ENCODE peak calls at places on chromosome 5, in ten cellular contexts. One of them, this sample, is unnamed.
A peak's percentile ranks its signal among the peaks of the same experiment; 100 is the strongest.

GRCh38 chr5:118965913-118966312 is 22.4 kb downstream of the DTWD2 start:
- DNase-seq in HL-60: no peak
- DNase-seq in fibroblast of pulmonary artery: no peak
- DNase-seq in cardiac muscle cell: no peak
- DNase-seq in SK-N-SH: no peak
- DNase-seq in upper lobe of right lung: no peak
- DNase-seq in A673: no peak
- DNase-seq in pancreas: no peak
- DNase-seq in OCI-LY7: no peak
- DNase-seq in endodermal cell: no peak
- DNase-seq in this sample: no peak

GRCh38 chr5:17343675-17344074 is 126.2 kb downstream of the BASP1 start:
- DNase-seq in HL-60: no peak
- DNase-seq in fibroblast of pulmonary artery: peak; percentile 86
- DNase-seq in cardiac muscle cell: no peak
- DNase-seq in SK-N-SH: no peak
- DNase-seq in upper lobe of right lung: no peak
- DNase-seq in A673: peak; percentile 69
- DNase-seq in pancreas: no peak
- DNase-seq in OCI-LY7: no peak
- DNase-seq in endodermal cell: no peak
- DNase-seq in this sample: peak; percentile 62

GRCh38 chr5:112983307-112983811 is 6.8 kb downstream of the DCP2 start:
- DNase-seq in HL-60: no peak
- DNase-seq in fibroblast of pulmonary artery: no peak
- DNase-seq in cardiac muscle cell: no peak
- DNase-seq in SK-N-SH: no peak
- DNase-seq in upper lobe of right lung: no peak
- DNase-seq in A673: no peak
- DNase-seq in pancreas: no peak
- DNase-seq in OCI-LY7: no peak
- DNase-seq in endodermal cell: peak; percentile 12
- DNase-seq in this sample: no peak

GRCh38 chr5:76944638-76945037 is 8.2 kb upstream of the CRHBP start:
- DNase-seq in HL-60: no peak
- DNase-seq in fibroblast of pulmonary artery: no peak
- DNase-seq in cardiac muscle cell: no peak
- DNase-seq in SK-N-SH: no peak
- DNase-seq in upper lobe of right lung: no peak
- DNase-seq in A673: no peak
- DNase-seq in pancreas: no peak
- DNase-seq in OCI-LY7: no peak
- DNase-seq in endodermal cell: no peak
- DNase-seq in this sample: no peak

GRCh38 chr5:9233035-9233434 is 312.8 kb downstream of the SEMA5A start:
- DNase-seq in HL-60: no peak
- DNase-seq in fibroblast of pulmonary artery: no peak
- DNase-seq in cardiac muscle cell: no peak
- DNase-seq in SK-N-SH: no peak
- DNase-seq in upper lobe of right lung: no peak
- DNase-seq in A673: no peak
- DNase-seq in pancreas: no peak
- DNase-seq in OCI-LY7: no peak
- DNase-seq in endodermal cell: no peak
- DNase-seq in this sample: no peak

GRCh38 chr5:180079702-180080466 is 8.3 kb upstream of the RNF130 start:
- DNase-seq in HL-60: no peak
- DNase-seq in fibroblast of pulmonary artery: no peak
- DNase-seq in cardiac muscle cell: no peak
- DNase-seq in SK-N-SH: no peak
- DNase-seq in upper lobe of right lung: no peak
- DNase-seq in A673: no peak
- DNase-seq in pancreas: no peak
- DNase-seq in OCI-LY7: no peak
- DNase-seq in endodermal cell: no peak
- DNase-seq in this sample: no peak

GRCh38 chr5:126527892-126528291 is 67.1 kb downstream of the ALDH7A1 start:
- DNase-seq in HL-60: no peak
- DNase-seq in fibroblast of pulmonary artery: peak; percentile 35
- DNase-seq in cardiac muscle cell: no peak
- DNase-seq in SK-N-SH: no peak
- DNase-seq in upper lobe of right lung: no peak
- DNase-seq in A673: no peak
- DNase-seq in pancreas: no peak
- DNase-seq in OCI-LY7: no peak
- DNase-seq in endodermal cell: no peak
- DNase-seq in this sample: peak; percentile 81

GRCh38 chr5:73448072-73448432 is 525 bp downstream of the FOXD1 start:
- DNase-seq in HL-60: no peak
- DNase-seq in fibroblast of pulmonary artery: no peak
- DNase-seq in cardiac muscle cell: no peak
- DNase-seq in SK-N-SH: peak; percentile 57
- DNase-seq in upper lobe of right lung: no peak
- DNase-seq in A673: peak; percentile 33
- DNase-seq in pancreas: peak; percentile 76
- DNase-seq in OCI-LY7: peak; percentile 32
- DNase-seq in endodermal cell: peak; percentile 74
- DNase-seq in this sample: no peak

GRCh38 chr5:149284501-149284900 is 12.8 kb downstream of the AFAP1L1 start:
- DNase-seq in HL-60: no peak
- DNase-seq in fibroblast of pulmonary artery: peak; percentile 80
- DNase-seq in cardiac muscle cell: no peak
- DNase-seq in SK-N-SH: no peak
- DNase-seq in upper lobe of right lung: no peak
- DNase-seq in A673: peak; percentile 83
- DNase-seq in pancreas: no peak
- DNase-seq in OCI-LY7: no peak
- DNase-seq in endodermal cell: peak; percentile 67
- DNase-seq in this sample: no peak

GRCh38 chr5:141521244-141521781 is 32.4 kb downstream of the PCDHGC5 start:
- DNase-seq in HL-60: peak; percentile 67
- DNase-seq in fibroblast of pulmonary artery: peak; percentile 100
- DNase-seq in cardiac muscle cell: no peak
- DNase-seq in SK-N-SH: no peak
- DNase-seq in upper lobe of right lung: no peak
- DNase-seq in A673: peak; percentile 88
- DNase-seq in pancreas: no peak
- DNase-seq in OCI-LY7: no peak
- DNase-seq in endodermal cell: no peak
- DNase-seq in this sample: peak; percentile 96

GRCh38 chr5:67221487-67222242 is 25.1 kb upstream of the CD180 start:
- DNase-seq in HL-60: no peak
- DNase-seq in fibroblast of pulmonary artery: no peak
- DNase-seq in cardiac muscle cell: peak; percentile 71
- DNase-seq in SK-N-SH: no peak
- DNase-seq in upper lobe of right lung: no peak
- DNase-seq in A673: no peak
- DNase-seq in pancreas: no peak
- DNase-seq in OCI-LY7: no peak
- DNase-seq in endodermal cell: no peak
- DNase-seq in this sample: no peak

GRCh38 chr5:107127906-107128305 is 542.8 kb downstream of the EFNA5 start:
- DNase-seq in HL-60: no peak
- DNase-seq in fibroblast of pulmonary artery: no peak
- DNase-seq in cardiac muscle cell: no peak
- DNase-seq in SK-N-SH: no peak
- DNase-seq in upper lobe of right lung: no peak
- DNase-seq in A673: peak; percentile 15
- DNase-seq in pancreas: no peak
- DNase-seq in OCI-LY7: no peak
- DNase-seq in endodermal cell: no peak
- DNase-seq in this sample: no peak

GRCh38 chr5:14035859-14036440 is 91.5 kb upstream of the DNAH5 start:
- DNase-seq in HL-60: peak; percentile 53
- DNase-seq in fibroblast of pulmonary artery: peak; percentile 97
- DNase-seq in cardiac muscle cell: peak; percentile 59
- DNase-seq in SK-N-SH: no peak
- DNase-seq in upper lobe of right lung: no peak
- DNase-seq in A673: peak; percentile 81
- DNase-seq in pancreas: no peak
- DNase-seq in OCI-LY7: no peak
- DNase-seq in endodermal cell: peak; percentile 85
- DNase-seq in this sample: peak; percentile 99

GRCh38 chr5:71693828-71694427 is 25.1 kb upstream of the CARTPT start:
- DNase-seq in HL-60: no peak
- DNase-seq in fibroblast of pulmonary artery: no peak
- DNase-seq in cardiac muscle cell: peak; percentile 53
- DNase-seq in SK-N-SH: peak; percentile 61
- DNase-seq in upper lobe of right lung: no peak
- DNase-seq in A673: peak; percentile 81
- DNase-seq in pancreas: no peak
- DNase-seq in OCI-LY7: no peak
- DNase-seq in endodermal cell: peak; percentile 76
- DNase-seq in this sample: no peak
- H3K4me3 ChIP-seq in HL-60: no peak overlapping the region
- H3K4me3 ChIP-seq in fibroblast of pulmonary artery: no peak overlapping the region
- H3K4me3 ChIP-seq in cardiac muscle cell: no peak overlapping the region
- H3K4me3 ChIP-seq in SK-N-SH: no peak overlapping the region
- H3K4me3 ChIP-seq in upper lobe of right lung: no peak overlapping the region
- H3K4me3 ChIP-seq in A673: peak overlapping the region; percentile 13
- H3K4me3 ChIP-seq in pancreas: no peak overlapping the region
- H3K4me3 ChIP-seq in OCI-LY7: no peak overlapping the region
- H3K4me3 ChIP-seq in endodermal cell: peak overlapping the region; percentile 76
- H3K4me3 ChIP-seq in this sample: no peak overlapping the region

DNA sequence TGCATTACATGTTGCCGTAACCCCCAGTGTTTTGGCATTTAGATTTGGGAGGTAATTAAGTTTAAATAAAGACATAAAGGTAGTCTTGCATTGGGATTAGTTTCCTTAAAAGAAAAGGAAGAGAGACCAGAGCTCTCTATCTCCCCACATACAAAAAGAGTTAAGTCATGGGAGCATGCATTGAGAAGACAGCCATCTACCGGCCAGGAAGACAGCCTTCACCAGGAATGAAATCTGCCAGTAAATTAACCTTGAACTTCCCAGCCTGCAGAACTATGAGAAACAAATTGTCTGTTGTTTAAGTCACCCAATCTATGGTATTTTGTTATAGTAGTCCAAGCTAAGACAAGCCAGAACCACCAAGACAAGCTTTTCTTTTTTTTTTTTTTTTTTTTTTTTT is 567.0 kb upstream of the CDH18 start:
- DNase-seq in HL-60: no peak
- DNase-seq in fibroblast of pulmonary artery: no peak
- DNase-seq in cardiac muscle cell: no peak
- DNase-seq in SK-N-SH: no peak
- DNase-seq in upper lobe of right lung: no peak
- DNase-seq in A673: no peak
- DNase-seq in pancreas: no peak
- DNase-seq in OCI-LY7: no peak
- DNase-seq in endodermal cell: no peak
- DNase-seq in this sample: no peak
- TF ChIP-seq CTCF in HL-60: no peak
- TF ChIP-seq CTCF in fibroblast of pulmonary artery: peak; percentile 17
- TF ChIP-seq CTCF in cardiac muscle cell: peak; percentile 23
- TF ChIP-seq CTCF in SK-N-SH: peak; percentile 44
- TF ChIP-seq CTCF in upper lobe of right lung: no peak
- TF ChIP-seq CTCF in A673: peak; percentile 23
- TF ChIP-seq CTCF in pancreas: no peak
- TF ChIP-seq CTCF in OCI-LY7: no peak
- TF ChIP-seq CTCF in endodermal cell: peak; percentile 53
- TF ChIP-seq CTCF in this sample: no peak

GRCh38 chr5:62310426-62311105 is 4.6 kb downstream of the KIF2A start:
- DNase-seq in HL-60: no peak
- DNase-seq in fibroblast of pulmonary artery: no peak
- DNase-seq in cardiac muscle cell: no peak
- DNase-seq in SK-N-SH: no peak
- DNase-seq in upper lobe of right lung: no peak
- DNase-seq in A673: no peak
- DNase-seq in pancreas: no peak
- DNase-seq in OCI-LY7: no peak
- DNase-seq in endodermal cell: no peak
- DNase-seq in this sample: no peak

GRCh38 chr5:62307364-62307689 is 1.3 kb downstream of the KIF2A start:
- DNase-seq in HL-60: no peak
- DNase-seq in fibroblast of pulmonary artery: no peak
- DNase-seq in cardiac muscle cell: no peak
- DNase-seq in SK-N-SH: no peak
- DNase-seq in upper lobe of right lung: no peak
- DNase-seq in A673: no peak
- DNase-seq in pancreas: no peak
- DNase-seq in OCI-LY7: no peak
- DNase-seq in endodermal cell: no peak
- DNase-seq in this sample: no peak

GRCh38 chr5:62309107-62309506 is 3.1 kb downstream of the KIF2A start:
- DNase-seq in HL-60: peak; percentile 11
- DNase-seq in fibroblast of pulmonary artery: no peak
- DNase-seq in cardiac muscle cell: no peak
- DNase-seq in SK-N-SH: no peak
- DNase-seq in upper lobe of right lung: no peak
- DNase-seq in A673: no peak
- DNase-seq in pancreas: no peak
- DNase-seq in OCI-LY7: no peak
- DNase-seq in endodermal cell: no peak
- DNase-seq in this sample: no peak

GRCh38 chr5:62306494-62307363 is 723 bp downstream of the KIF2A start:
- DNase-seq in HL-60: peak; percentile 45
- DNase-seq in fibroblast of pulmonary artery: peak; percentile 46
- DNase-seq in cardiac muscle cell: peak; percentile 74
- DNase-seq in SK-N-SH: peak; percentile 44
- DNase-seq in upper lobe of right lung: peak; percentile 81
- DNase-seq in A673: peak; percentile 58
- DNase-seq in pancreas: peak; percentile 82
- DNase-seq in OCI-LY7: peak; percentile 71
- DNase-seq in endodermal cell: peak; percentile 82
- DNase-seq in this sample: no peak

GRCh38 chr5:62308439-62308838 is 2.4 kb downstream of the KIF2A start:
- DNase-seq in HL-60: no peak
- DNase-seq in fibroblast of pulmonary artery: no peak
- DNase-seq in cardiac muscle cell: no peak
- DNase-seq in SK-N-SH: no peak
- DNase-seq in upper lobe of right lung: no peak
- DNase-seq in A673: no peak
- DNase-seq in pancreas: no peak
- DNase-seq in OCI-LY7: no peak
- DNase-seq in endodermal cell: no peak
- DNase-seq in this sample: no peak
- H3K4me3 ChIP-seq in HL-60: no peak overlapping the region
- H3K4me3 ChIP-seq in fibroblast of pulmonary artery: no peak overlapping the region
- H3K4me3 ChIP-seq in cardiac muscle cell: no peak overlapping the region
- H3K4me3 ChIP-seq in SK-N-SH: no peak overlapping the region
- H3K4me3 ChIP-seq in upper lobe of right lung: no peak overlapping the region
- H3K4me3 ChIP-seq in A673: no peak overlapping the region
- H3K4me3 ChIP-seq in pancreas: no peak overlapping the region
- H3K4me3 ChIP-seq in OCI-LY7: peak overlapping the region; percentile 97
- H3K4me3 ChIP-seq in endodermal cell: peak overlapping the region; percentile 93
- H3K4me3 ChIP-seq in this sample: no peak overlapping the region

GRCh38 chr5:32317056-32317455 is 4.3 kb upstream of the MTMR12 start:
- DNase-seq in HL-60: no peak
- DNase-seq in fibroblast of pulmonary artery: no peak
- DNase-seq in cardiac muscle cell: no peak
- DNase-seq in SK-N-SH: no peak
- DNase-seq in upper lobe of right lung: no peak
- DNase-seq in A673: no peak
- DNase-seq in pancreas: no peak
- DNase-seq in OCI-LY7: no peak
- DNase-seq in endodermal cell: no peak
- DNase-seq in this sample: no peak
- TF ChIP-seq CTCF in HL-60: no peak
- TF ChIP-seq CTCF in fibroblast of pulmonary artery: no peak
- TF ChIP-seq CTCF in cardiac muscle cell: no peak
- TF ChIP-seq CTCF in SK-N-SH: no peak
- TF ChIP-seq CTCF in upper lobe of right lung: no peak
- TF ChIP-seq CTCF in A673: no peak
- TF ChIP-seq CTCF in pancreas: no peak
- TF ChIP-seq CTCF in OCI-LY7: no peak
- TF ChIP-seq CTCF in endodermal cell: no peak
- TF ChIP-seq CTCF in this sample: no peak